ENCODE peak calls at places on chromosomes 4 and X, in nine cellular contexts. I is aorta; B is suprapubic skin; J is GM23248; D is CD4-positive, alpha-beta memory T cell; N is astrocyte; A is H9; E is A549; S is heart right ventricle. Z is an unnamed sample. For H3K4me1, the result is how much of the 10 kb centered on the place peaks cover.

GRCh38 chr4:13054410-13054970 is 429.6 kb downstream of the RAB28 start:
- DNase-seq in S (no peak), B (no peak), J (no peak), N (no peak), E (no peak), D (no peak), I (no peak), A (no peak), Z (no peak)

GRCh38 chr4:83011779-83012630 is 1.4 kb upstream of the LIN54 start:
- DNase-seq in J (peak), S (peak), A (peak), I (peak), B (no peak), D (peak), E (no peak), N (no peak), Z (no peak)

GRCh38 chrX:154010330-154011087 is 9.2 kb downstream of the IRAK1 start:
- DNase-seq in N (no peak), J (peak), E (no peak), I (peak), D (no peak), B (no peak), S (no peak), A (no peak), Z (peak)

GRCh38 chrX:65528705-65529340 is 5.8 kb downstream of the LAS1L start:
- DNase-seq in J (peak), B (no peak), I (no peak), S (peak), D (peak), E (peak), N (no peak), A (peak), Z (peak)

GRCh38 chr4:8728536-8729407 is 136.2 kb downstream of the CPZ start:
- DNase-seq in E (no peak), J (no peak), A (peak), S (no peak), D (no peak), B (peak), N (no peak), I (no peak), Z (no peak)

GRCh38 chr4:41212221-41213203 is 1.8 kb downstream of the APBB2 start:
- DNase-seq in S (no peak), A (no peak), D (no peak), N (peak), I (no peak), B (no peak), J (peak), E (peak), Z (no peak)

GRCh38 chr4:121758896-121759568 is 5.9 kb downstream of the SMIM43 start:
- DNase-seq in J (peak), N (no peak), A (no peak), S (no peak), B (no peak), D (no peak), I (no peak), E (no peak), Z (no peak)

GRCh38 chr4:107210450-107211239 is 174.5 kb upstream of the DKK2 start:
- DNase-seq in J (peak), S (no peak), D (no peak), B (no peak), A (no peak), N (peak), E (no peak), I (no peak), Z (no peak)

GRCh38 chrX:150291014-150291413 is 72.1 kb upstream of the MAMLD1 start:
- DNase-seq in N (no peak), A (no peak), S (no peak), J (no peak), B (no peak), I (no peak), D (no peak), E (no peak), Z (no peak)

GRCh38 chr4:147516133-147516532 is 35.2 kb downstream of the EDNRA start:
- DNase-seq in A (no peak), E (no peak), I (no peak), S (no peak), N (no peak), B (no peak), D (no peak), J (no peak), Z (no peak)

GRCh38 chrX:145817299-145817665 is 347 bp upstream of the SLITRK2 start:
- DNase-seq in D (no peak), N (no peak), E (no peak), I (no peak), B (no peak), S (peak), J (no peak), A (peak), Z (no peak)

GRCh38 chr4:125461676-125462363 is 147.1 kb downstream of the FAT4 start:
- DNase-seq in I (no peak), N (no peak), E (no peak), S (no peak), A (no peak), D (no peak), B (no peak), J (no peak), Z (no peak)

DNA sequence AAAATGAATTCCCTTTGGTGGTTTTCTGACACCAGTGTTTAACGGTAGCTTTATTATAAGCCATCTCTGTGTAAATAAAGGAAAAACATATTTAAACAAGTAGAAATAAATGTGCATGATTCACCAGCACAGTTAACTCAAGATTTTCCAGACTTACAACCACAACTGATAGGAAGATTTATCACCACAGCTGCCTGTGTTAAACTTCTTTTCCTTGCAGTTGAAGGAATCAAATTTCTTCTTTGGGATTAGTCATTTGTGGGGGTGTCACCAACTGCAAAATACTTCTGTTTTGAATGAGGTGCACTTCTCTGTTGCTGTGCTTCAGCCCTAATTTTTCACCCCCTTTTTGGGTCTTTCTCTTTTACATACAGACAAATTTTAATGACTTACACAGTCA is 128.1 kb upstream of the STK26 start:
- DNase-seq in I (no peak), J (peak), A (no peak), E (no peak), N (peak), B (no peak), D (no peak), S (no peak), Z (no peak)
- H3K4me1 ChIP-seq in I (under half), J (under half), A (under half), E (under half), N (under half), B (under half), D (under half), S (under half), Z (under half)

GRCh38 chr4:76702440-76703122 is 195.4 kb downstream of the SOWAHB start:
- DNase-seq in B (no peak), S (no peak), D (no peak), N (no peak), J (no peak), A (no peak), E (no peak), I (no peak), Z (no peak)
- H3K4me1 ChIP-seq in B (under half), S (under half), D (under half), N (under half), J (under half), A (under half), E (half or more), I (under half), Z (under half)

GRCh38 chr4:2857349-2857927 is 13.8 kb downstream of the ADD1 start:
- DNase-seq in J (no peak), E (no peak), D (no peak), A (no peak), I (no peak), B (no peak), N (no peak), S (no peak), Z (no peak)

GRCh38 chr4:2858451-2859217 is 15.0 kb downstream of the ADD1 start:
- DNase-seq in A (no peak), E (no peak), D (no peak), I (no peak), B (no peak), S (no peak), J (peak), N (peak), Z (peak)

GRCh38 chr4:2859514-2859913 is 15.9 kb downstream of the ADD1 start:
- DNase-seq in E (no peak), N (no peak), D (no peak), J (no peak), A (no peak), I (no peak), S (no peak), B (no peak), Z (no peak)

GRCh38 chr4:2855584-2855983 is 11.9 kb downstream of the ADD1 start:
- DNase-seq in J (no peak), N (no peak), E (no peak), I (no peak), D (no peak), B (no peak), A (no peak), S (no peak), Z (no peak)

GRCh38 chr4:2856266-2856665 is 12.6 kb downstream of the ADD1 start:
- DNase-seq in S (no peak), D (no peak), N (no peak), E (no peak), J (no peak), B (no peak), A (no peak), I (no peak), Z (no peak)
- H3K4me1 ChIP-seq in S (half or more), D (half or more), N (under half), E (under half), J (under half), B (half or more), A (under half), I (under half), Z (half or more)

DNA sequence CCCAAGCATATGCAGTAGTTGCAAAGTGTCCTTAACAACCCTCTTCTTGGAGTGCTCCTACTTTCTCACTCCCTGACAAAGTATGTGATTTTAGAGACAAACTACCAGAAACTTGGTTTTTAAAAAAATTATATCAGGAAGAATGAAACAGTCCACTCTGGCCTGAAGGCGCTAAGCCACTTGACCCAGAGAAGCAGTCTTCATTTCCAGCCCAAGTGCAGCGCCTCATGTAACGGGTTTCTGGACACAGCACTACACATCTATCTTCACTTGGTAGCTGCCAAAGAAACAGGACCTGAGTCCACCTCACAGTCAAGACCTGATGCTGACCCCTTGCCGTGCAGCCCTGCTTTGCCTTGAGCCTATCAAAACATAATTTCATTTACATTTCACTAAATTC is 124.8 kb upstream of the MAP3K15 start:
- DNase-seq in D (no peak), A (no peak), B (no peak), N (no peak), I (no peak), E (no peak), J (no peak), S (no peak), Z (no peak)
- H3K4me1 ChIP-seq in D (under half), A (under half), B (under half), N (under half), I (under half), E (under half), J (under half), S (under half), Z (under half)

Z was measured in adrenal gland.